ENCODE peak calls at places on chromosomes 7 and 10, in four cellular contexts. X is T1000, T is amniotic epithelial cell, D is A172. G is an unnamed sample.

GRCh38 chr10:83654689-83655088 is 484.6 kb upstream of the GHITM start:
- DNase-seq in X (no peak), D (no peak), T (no peak), G (no peak)

GRCh38 chr10:117544729-117545140 is 2.2 kb downstream of the EMX2 start:
- DNase-seq in D (no peak), X (no peak), T (no peak), G (no peak)

GRCh38 chr7:94584113-94584512 is 71.8 kb downstream of the SGCE start:
- DNase-seq in T (no peak), D (peak; percentile 8), X (no peak), G (no peak)

GRCh38 chr10:127989481-127989964 is 82.6 kb downstream of the PTPRE start:
- DNase-seq in T (peak; percentile 28), X (no peak), D (no peak), G (no peak)

GRCh38 chr7:3981281-3981680 is 680.2 kb downstream of the SDK1 start:
- DNase-seq in T (peak; percentile 7), X (no peak), D (no peak), G (no peak)

GRCh38 chr10:75428434-75429158 is 2.8 kb upstream of the LRMDA start:
- DNase-seq in X (peak; percentile 22), T (peak; percentile 35), D (peak; percentile 20), G (peak; percentile 83)

GRCh38 chr7:117791877-117792780 is 81.1 kb downstream of the CTTNBP2 start:
- DNase-seq in T (no peak), X (no peak), D (no peak), G (no peak)

GRCh38 chr10:102196893-102197292 is 29.2 kb upstream of the ELOVL3 start:
- DNase-seq in T (no peak), X (no peak), D (no peak), G (no peak)

GRCh38 chr10:121288864-121289659 is 309.2 kb downstream of the FGFR2 start:
- DNase-seq in X (no peak), T (no peak), D (no peak), G (no peak)

G was measured in foreskin keratinocyte.